ENCODE peak calls at places on chromosomes 13 and 19, in four cellular contexts. Q is cardiac muscle cell, O is thoracic aorta, B is uterus. W is an unnamed sample. For H3K4me1, the result is how much of the 10 kb centered on the place peaks cover.

GRCh38 chr19:21474671-21475181 is 30.7 kb upstream of the ZNF429 start:
- DNase-seq in Q (peak), O (peak), B (peak), W (peak)

GRCh38 chr19:48587387-48587786 is 19.2 kb upstream of the SPACA4 start:
- DNase-seq in O (no peak), Q (no peak), B (no peak), W (no peak)

GRCh38 chr13:40026741-40027140 is 371.3 kb downstream of the COG6 start:
- DNase-seq in B (no peak), Q (no peak), O (no peak), W (no peak)

GRCh38 chr13:86193281-86193680 is 394.1 kb upstream of the SLITRK6 start:
- DNase-seq in O (no peak), B (no peak), Q (no peak), W (no peak)

GRCh38 chr13:30110301-30111070 is 196.9 kb downstream of the KATNAL1 start:
- DNase-seq in Q (no peak), B (no peak), O (no peak), W (peak)

GRCh38 chr19:55300821-55301458 is 17.1 kb downstream of the BRSK1 start:
- DNase-seq in O (no peak), B (no peak), Q (no peak), W (no peak)

GRCh38 chr13:21074601-21075302 is 13.4 kb upstream of the LATS2 start:
- DNase-seq in B (no peak), Q (peak), O (no peak), W (peak)

GRCh38 chr19:46271488-46272197 is 25.2 kb upstream of the HIF3A start:
- DNase-seq in Q (peak), O (no peak), B (peak), W (no peak)

GRCh38 chr19:2846180-2846935 is 5.1 kb downstream of the ZNF555 start:
- DNase-seq in B (no peak), O (no peak), Q (no peak), W (no peak)

GRCh38 chr19:48746738-48747575 is at the start of gene IZUMO1:
- DNase-seq in O (peak), B (peak), Q (peak), W (peak)

GRCh38 chr13:31663880-31664585 is 75.3 kb upstream of the RXFP2 start:
- DNase-seq in B (no peak), Q (no peak), O (no peak), W (no peak)

GRCh38 chr19:5046339-5047039 is 77.6 kb downstream of the KDM4B start:
- DNase-seq in B (no peak), Q (no peak), O (no peak), W (no peak)

GRCh38 chr19:40805258-40805868 is 6.4 kb downstream of the EGLN2 start:
- DNase-seq in B (no peak), O (no peak), Q (no peak), W (no peak)

GRCh38 chr13:44879452-44880058 is 109.7 kb downstream of the NUFIP1 start:
- DNase-seq in O (no peak), B (no peak), Q (peak), W (no peak)

GRCh38 chr19:15701757-15702589 is 25.9 kb upstream of the OR10H2 start:
- DNase-seq in O (no peak), Q (no peak), B (no peak), W (no peak)

GRCh38 chr13:48561461-48562224 is 28.8 kb upstream of the RCBTB2 start:
- DNase-seq in Q (no peak), B (no peak), O (no peak), W (no peak)

GRCh38 chr19:55094456-55095259 is 19.0 kb downstream of the EPS8L1 start:
- DNase-seq in B (no peak), O (no peak), Q (no peak), W (no peak)

GRCh38 chr19:1379126-1379905 is 4.4 kb upstream of the NDUFS7 start:
- DNase-seq in B (no peak), Q (no peak), O (no peak), W (no peak)

GRCh38 chr13:99733346-99733745 is 232.1 kb downstream of the TM9SF2 start:
- DNase-seq in O (no peak), B (no peak), Q (no peak), W (no peak)

GRCh38 chr13:71864981-71865857 is 1.8 kb downstream of the DACH1 start:
- DNase-seq in B (peak), O (no peak), Q (peak), W (peak)

GRCh38 chr19:8811315-8812172 is 20.6 kb downstream of the ZNF558 start:
- DNase-seq in B (no peak), Q (no peak), O (no peak), W (no peak)

GRCh38 chr19:50537306-50537685 is 23.6 kb upstream of the ASPDH start:
- DNase-seq in O (no peak), Q (no peak), B (no peak), W (no peak)

GRCh38 chr19:50536662-50537305 is 23.1 kb upstream of the ASPDH start:
- DNase-seq in O (no peak), Q (no peak), B (no peak), W (no peak)

GRCh38 chr19:50534478-50534877 is 20.8 kb upstream of the ASPDH start:
- DNase-seq in Q (no peak), B (no peak), O (no peak), W (no peak)

GRCh38 chr19:50537769-50538230 is 24.1 kb upstream of the ASPDH start:
- DNase-seq in B (peak), Q (peak), O (no peak), W (peak)

DNA sequence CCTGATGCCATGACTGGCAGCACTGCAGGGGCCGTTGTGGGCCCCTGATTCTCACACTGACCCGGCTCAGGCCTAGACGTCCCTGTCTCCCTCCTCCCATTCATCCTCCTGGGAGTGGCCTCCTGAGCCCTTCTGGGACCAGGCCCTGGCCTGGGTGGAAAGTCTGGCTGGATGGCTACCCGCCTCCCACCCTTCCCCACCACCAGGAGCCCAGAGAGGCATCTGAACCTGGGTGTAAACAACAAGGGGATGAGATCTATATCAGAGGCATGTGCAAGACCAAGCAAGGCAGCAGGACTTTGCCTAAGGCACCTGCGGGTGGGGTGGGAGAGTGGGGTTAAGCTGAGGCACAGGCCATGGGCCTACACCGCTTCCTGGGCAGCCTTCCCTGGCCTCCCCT is 22.0 kb upstream of the ASPDH start:
- DNase-seq in B (no peak), O (no peak), Q (no peak), W (no peak)
- H3K4me1 ChIP-seq in B (under half), O (under half), Q (under half), W (under half)

GRCh38 chr19:10586396-10586795 is 716 bp downstream of the AP1M2 start:
- DNase-seq in O (no peak), Q (no peak), B (no peak), W (no peak)
- H3K4me3 ChIP-seq in O (no peak), Q (no peak), B (no peak), W (no peak)

GRCh38 chr19:13102416-13102665 is 317 bp downstream of the LYL1 start:
- DNase-seq in B (no peak), Q (no peak), O (no peak), W (no peak)

GRCh38 chr19:13099073-13099999 is 3.3 kb downstream of the LYL1 start:
- DNase-seq in B (peak), O (no peak), Q (peak), W (peak)

GRCh38 chr19:13100031-13100588 is 2.5 kb downstream of the LYL1 start:
- DNase-seq in B (peak), O (no peak), Q (no peak), W (no peak)

GRCh38 chr19:13101590-13102415 is 855 bp downstream of the LYL1 start:
- DNase-seq in O (no peak), Q (no peak), B (peak), W (no peak)

DNA sequence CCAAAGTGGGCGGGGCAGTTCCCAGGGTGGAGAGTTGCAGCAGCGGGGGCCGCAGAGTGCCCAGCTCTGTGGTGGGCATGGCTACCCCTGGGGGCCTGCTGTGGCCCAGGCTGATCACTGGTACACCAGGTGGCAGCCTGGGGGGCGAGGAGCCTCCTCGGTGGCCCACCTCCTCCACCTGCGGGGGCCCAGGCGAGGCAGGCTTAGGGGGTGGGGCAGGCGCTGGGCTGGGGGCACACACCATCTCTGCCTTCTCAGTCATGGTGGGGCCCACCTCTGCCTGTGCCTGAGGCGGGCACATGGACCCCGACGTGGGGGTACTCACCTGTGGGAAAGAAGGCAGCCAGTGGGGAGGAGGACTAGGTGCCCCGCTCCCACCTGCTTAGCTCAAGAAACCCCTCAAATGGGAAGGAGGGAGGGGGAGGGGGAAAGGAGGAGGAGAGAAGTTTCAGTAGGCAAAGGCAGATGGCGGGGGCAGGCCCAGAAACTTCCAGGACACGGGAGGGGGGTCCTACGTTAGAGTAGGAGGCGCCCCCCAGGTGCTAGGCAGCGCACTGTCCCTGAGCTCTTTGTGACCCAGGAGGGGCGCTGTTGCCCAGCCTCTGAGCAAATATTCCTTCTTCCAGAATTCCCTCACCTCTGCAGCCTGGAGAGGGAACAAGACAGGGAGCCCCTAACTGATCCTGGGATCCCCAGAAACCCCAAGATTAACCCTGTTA is 1.6 kb downstream of the LYL1 start:
- DNase-seq in B (peak), O (no peak), Q (no peak), W (no peak)
- H3K4me1 ChIP-seq in B (under half), O (under half), Q (under half), W (half or more)

GRCh38 chr13:98658131-98658530 is 81.2 kb upstream of the STK24 start:
- DNase-seq in B (no peak), Q (peak), O (no peak), W (no peak)
- H3K4me3 ChIP-seq in B (no peak), Q (no peak), O (no peak), W (no peak)

GRCh38 chr13:27168086-27168485 is 3.5 kb downstream of the USP12 start:
- DNase-seq in B (peak), O (no peak), Q (no peak), W (no peak)
- H3K4me1 ChIP-seq in B (under half), O (under half), Q (under half), W (half or more)